ENCODE peak calls at places on chromosomes 3 and 15, in nine cellular contexts. Y, I, G, O, N, V, A, U and K are unnamed samples.

GRCh38 chr3:23489338-23490158 is 286.4 kb downstream of the UBE2E2 start:
- DNase-seq in O (peak; percentile 1), G (peak; percentile 29), A (no peak), N (no peak), V (no peak), Y (no peak), U (no peak), I (no peak), K (no peak)

GRCh38 chr3:66138336-66139234 is 82.2 kb upstream of the SLC25A26 start:
- DNase-seq in I (no peak), O (peak; percentile 78), A (peak; percentile 59), Y (peak; percentile 26), U (no peak), N (no peak), G (peak; percentile 77), V (peak; percentile 35), K (no peak)

GRCh38 chr3:135907422-135908165 is 57.9 kb upstream of the PPP2R3A start:
- DNase-seq in V (peak; percentile 27), Y (no peak), U (no peak), O (no peak), N (no peak), A (no peak), G (no peak), I (no peak), K (no peak)

GRCh38 chr3:188700918-188701317 is 470.9 kb upstream of the TPRG1 start:
- DNase-seq in U (no peak), Y (no peak), O (no peak), V (no peak), N (no peak), I (no peak), G (no peak), A (no peak), K (no peak)

GRCh38 chr3:127213381-127213918 is 20.5 kb downstream of the PRR23E start:
- DNase-seq in I (no peak), V (no peak), A (no peak), Y (no peak), N (no peak), O (no peak), G (no peak), U (no peak), K (no peak)

GRCh38 chr15:44325568-44325967 is 37.0 kb downstream of the GOLM2 start:
- DNase-seq in G (no peak), U (no peak), I (no peak), N (no peak), Y (no peak), A (no peak), V (no peak), O (no peak), K (no peak)

GRCh38 chr3:17422636-17423035 is 319.8 kb downstream of the TBC1D5 start:
- DNase-seq in Y (no peak), N (no peak), U (no peak), O (no peak), A (no peak), G (no peak), V (no peak), I (no peak), K (no peak)

GRCh38 chr3:42190701-42191442 is 75.1 kb downstream of the CCK start:
- DNase-seq in G (peak; percentile 60), I (no peak), V (peak; percentile 43), U (no peak), N (peak; percentile 37), Y (peak; percentile 73), A (peak; percentile 58), O (peak; percentile 74), K (no peak)

GRCh38 chr3:193078996-193079731 is 161.5 kb upstream of the MB21D2 start:
- DNase-seq in U (no peak), A (no peak), O (no peak), Y (no peak), I (no peak), G (no peak), N (no peak), V (no peak), K (no peak)

GRCh38 chr15:32952062-32952461 is 234.3 kb downstream of the GREM1 start:
- DNase-seq in O (no peak), V (no peak), A (no peak), Y (no peak), U (no peak), G (no peak), N (no peak), I (no peak), K (no peak)

GRCh38 chr3:29525254-29525881 is 244.5 kb downstream of the RBMS3 start:
- DNase-seq in A (no peak), G (peak; percentile 41), V (peak; percentile 23), U (no peak), N (no peak), Y (no peak), O (no peak), I (peak; percentile 74), K (no peak)

GRCh38 chr15:88568589-88568988 is 22.1 kb upstream of the DET1 start:
- DNase-seq in Y (no peak), I (no peak), G (no peak), N (no peak), O (no peak), V (no peak), U (no peak), A (no peak), K (no peak)

GRCh38 chr15:41941644-41942415 is 30.5 kb downstream of the EHD4 start:
- DNase-seq in N (no peak), Y (no peak), U (no peak), O (no peak), V (no peak), A (no peak), G (peak; percentile 47), I (no peak), K (no peak)

GRCh38 chr3:194095464-194095863 is 40.5 kb upstream of the HES1 start:
- DNase-seq in Y (no peak), A (no peak), N (no peak), G (no peak), I (peak; percentile 81), V (peak; percentile 82), U (no peak), O (no peak), K (no peak)

GRCh38 chr3:124221286-124221821 is 229.4 kb upstream of the ROPN1 start:
- DNase-seq in N (no peak), Y (no peak), A (peak; percentile 7), G (peak; percentile 63), U (no peak), V (peak; percentile 60), I (no peak), O (peak; percentile 75), K (no peak)

GRCh38 chr15:64921711-64922110 is 10.0 kb downstream of the ANKDD1A start:
- DNase-seq in I (no peak), G (no peak), Y (no peak), V (no peak), O (no peak), N (no peak), A (no peak), U (no peak), K (no peak)

GRCh38 chr3:126134219-126134975 is 46.0 kb downstream of the ALDH1L1 start:
- DNase-seq in O (peak; percentile 16), N (peak; percentile 7), V (peak; percentile 29), I (peak; percentile 79), G (peak; percentile 55), U (no peak), A (peak; percentile 63), Y (peak; percentile 70), K (peak; percentile 87)

GRCh38 chr3:143121240-143122088 is 1.9 kb downstream of the CHST2 start:
- DNase-seq in U (no peak), G (peak; percentile 77), A (peak; percentile 19), V (no peak), Y (no peak), N (peak; percentile 68), I (peak; percentile 84), O (peak; percentile 9), K (peak; percentile 92)

GRCh38 chr3:178076718-178077117 is 459.5 kb upstream of the KCNMB2 start:
- DNase-seq in G (no peak), O (no peak), N (no peak), Y (no peak), U (no peak), I (no peak), V (no peak), A (no peak), K (no peak)

GRCh38 chr3:11995061-11995460 is 9.1 kb upstream of the SYN2 start:
- DNase-seq in G (no peak), V (peak; percentile 47), A (no peak), O (no peak), I (no peak), U (no peak), Y (peak; percentile 41), N (no peak), K (no peak)